ENCODE peak calls at places on chromosomes 7 and 10, in eight cellular contexts. A, H, G, X, N, E, Y and J are unnamed samples.

GRCh38 chr10:6102128-6102527 is 13.3 kb downstream of the RBM17 start:
- DNase-seq in A (no peak), H (no peak), G (no peak), X (no peak), N (no peak), E (no peak), Y (no peak), J (no peak)

GRCh38 chr7:108875139-108875538 is 305.5 kb downstream of the DNAJB9 start:
- DNase-seq in A (peak), H (no peak), G (no peak), X (no peak), N (peak), E (peak), Y (no peak), J (peak)

GRCh38 chr10:122010405-122011050 is 21.6 kb downstream of the TACC2 start:
- DNase-seq in A (no peak), H (no peak), G (no peak), X (no peak), N (no peak), E (no peak), Y (no peak), J (no peak)

GRCh38 chr7:71718563-71718962 is 586.6 kb downstream of the GALNT17 start:
- DNase-seq in A (no peak), H (no peak), G (no peak), X (no peak), N (no peak), E (no peak), Y (no peak), J (no peak)

GRCh38 chr10:105063796-105064195 is 422.7 kb downstream of the SORCS3 start:
- DNase-seq in A (peak), H (peak), G (peak), X (no peak), N (peak), E (no peak), Y (no peak), J (peak)

GRCh38 chr7:9672518-9672917 is 1239.1 kb downstream of the NXPH1 start:
- DNase-seq in A (no peak), H (no peak), G (no peak), X (no peak), N (no peak), E (no peak), Y (no peak), J (peak)

GRCh38 chr10:114172776-114173555 is 1.0 kb downstream of the CCDC186 start:
- DNase-seq in A (no peak), H (no peak), G (no peak), X (no peak), N (peak), E (no peak), Y (peak), J (no peak)

GRCh38 chr10:124697837-124698559 is 46.2 kb downstream of the FAM53B start:
- DNase-seq in A (no peak), H (peak), G (no peak), X (no peak), N (no peak), E (peak), Y (no peak), J (peak)

GRCh38 chr7:36064676-36065075 is 88.4 kb upstream of the EEPD1 start:
- DNase-seq in A (no peak), H (no peak), G (no peak), X (no peak), N (no peak), E (no peak), Y (no peak), J (no peak)

GRCh38 chr7:155032978-155033377 is 30.1 kb upstream of the PAXIP1 start:
- DNase-seq in A (no peak), H (no peak), G (no peak), X (no peak), N (no peak), E (no peak), Y (no peak), J (no peak)